ENCODE peak calls at places on chromosomes 12 and 14, in seven cellular contexts. Q is NCI-H2029 treated with DMSO at 0.1 percent for 48 hours, O is AG08396, Z is H7, H is NCI-H2107, U is NCI-H1105, W is cardiac muscle cell. V is an unnamed sample.

GRCh38 chr14:34275038-34275437 is 187.0 kb downstream of the SPTSSA start:
- DNase-seq in Q (no peak), Z (no peak), W (no peak), U (no peak), O (no peak), H (no peak), V (no peak)

GRCh38 chr14:51692646-51693045 is 40.9 kb downstream of the FRMD6 start:
- DNase-seq in O (no peak), W (no peak), H (no peak), Q (no peak), Z (no peak), U (no peak), V (no peak)

GRCh38 chr14:61476737-61477410 is 155.5 kb downstream of the PRKCH start:
- DNase-seq in U (no peak), W (peak), H (no peak), Q (no peak), O (peak), Z (no peak), V (peak)

GRCh38 chr12:95545731-95546490 is 5.4 kb downstream of the USP44 start:
- DNase-seq in O (no peak), W (no peak), U (peak), Z (no peak), Q (peak), H (peak), V (no peak)

GRCh38 chr14:19917243-19917642 is 3.2 kb upstream of the OR4K5 start:
- DNase-seq in W (no peak), U (no peak), Q (no peak), O (no peak), H (no peak), Z (no peak), V (no peak)

GRCh38 chr14:35352274-35353233 is 52.0 kb downstream of the NFKBIA start:
- DNase-seq in Z (peak), U (no peak), Q (no peak), W (no peak), H (no peak), O (no peak), V (no peak)

GRCh38 chr14:76531085-76531484 is 155.1 kb downstream of the ESRRB start:
- DNase-seq in W (no peak), Z (no peak), U (no peak), H (no peak), O (no peak), Q (no peak), V (no peak)

GRCh38 chr14:32468955-32469354 is 139.9 kb downstream of the AKAP6 start:
- DNase-seq in Q (no peak), H (no peak), W (peak), U (no peak), Z (no peak), O (peak), V (no peak)

GRCh38 chr12:113333877-113334785 is 778 bp downstream of the SLC8B1 start:
- DNase-seq in O (no peak), W (no peak), Z (no peak), U (no peak), H (no peak), Q (no peak), V (no peak)

GRCh38 chr14:103696466-103697071 is 18.7 kb downstream of the XRCC3 start:
- DNase-seq in Z (peak), H (peak), O (peak), Q (no peak), U (no peak), W (peak), V (no peak)

GRCh38 chr12:20868277-20868676 is 57.8 kb downstream of the SLCO1B3 start:
- DNase-seq in O (no peak), W (no peak), U (no peak), Q (no peak), Z (no peak), H (no peak), V (no peak)

GRCh38 chr12:30692470-30692869 is 3.2 kb downstream of the IPO8 start:
- DNase-seq in W (peak), O (peak), Q (no peak), Z (no peak), U (no peak), H (no peak), V (no peak)

GRCh38 chr12:68665016-68665569 is 21.7 kb upstream of the NUP107 start:
- DNase-seq in O (no peak), Q (no peak), H (no peak), W (no peak), U (no peak), Z (no peak), V (no peak)